ENCODE peak calls at places on chromosomes 13 and 19, in nine cellular contexts. B, X, E, A, H, P, O, R and I are unnamed samples.

GRCh38 chr19:51688665-51689571 is 4.2 kb upstream of the SPACA6 start:
- DNase-seq in B (peak), X (peak), E (peak), A (peak), H (peak), P (peak), O (peak), R (peak), I (peak)

GRCh38 chr19:17209126-17210036 is 5.8 kb upstream of the USE1 start:
- DNase-seq in B (no peak), X (peak), E (no peak), A (no peak), H (peak), P (no peak), O (no peak), R (peak), I (peak)

GRCh38 chr19:50500060-50500752 is 10.8 kb downstream of the JOSD2 start:
- DNase-seq in B (peak), X (no peak), E (no peak), A (peak), H (no peak), P (no peak), O (no peak), R (no peak), I (peak)

GRCh38 chr13:39217471-39217870 is 179.2 kb downstream of the NHLRC3 start:
- DNase-seq in B (no peak), X (no peak), E (no peak), A (no peak), H (no peak), P (no peak), O (no peak), R (no peak), I (no peak)

GRCh38 chr19:16025108-16026101 is 50.9 kb upstream of the TPM4 start:
- DNase-seq in B (no peak), X (peak), E (no peak), A (no peak), H (peak), P (peak), O (peak), R (no peak), I (peak)

GRCh38 chr19:51091126-51091525 is 8.4 kb upstream of the KLK14 start:
- DNase-seq in B (no peak), X (peak), E (no peak), A (no peak), H (no peak), P (no peak), O (no peak), R (no peak), I (no peak)

GRCh38 chr19:35545855-35546381 is 492 bp downstream of the TMEM147 start:
- DNase-seq in B (peak), X (peak), E (no peak), A (peak), H (peak), P (no peak), O (peak), R (peak), I (peak)

GRCh38 chr13:90293793-90294361 is 1053.6 kb upstream of the MIR17HG start:
- DNase-seq in B (no peak), X (no peak), E (no peak), A (no peak), H (no peak), P (no peak), O (no peak), R (no peak), I (no peak)

GRCh38 chr19:48629599-48630288 is 7.4 kb downstream of the DBP start:
- DNase-seq in B (peak), X (no peak), E (no peak), A (no peak), H (peak), P (no peak), O (no peak), R (peak), I (peak)

GRCh38 chr19:35106898-35107540 is 8.6 kb upstream of the FXYD3 start:
- DNase-seq in B (no peak), X (no peak), E (no peak), A (no peak), H (no peak), P (no peak), O (no peak), R (no peak), I (no peak)

GRCh38 chr13:66219493-66219892 is 1010.6 kb downstream of the PCDH9 start:
- DNase-seq in B (no peak), X (no peak), E (no peak), A (no peak), H (no peak), P (no peak), O (no peak), R (no peak), I (no peak)

GRCh38 chr13:91308299-91308698 is 39.2 kb upstream of the MIR17HG start:
- DNase-seq in B (no peak), X (no peak), E (no peak), A (no peak), H (no peak), P (no peak), O (no peak), R (no peak), I (no peak)

GRCh38 chr19:30388819-30389218 is 16.6 kb downstream of the ZNF536 start:
- DNase-seq in B (no peak), X (no peak), E (no peak), A (no peak), H (no peak), P (no peak), O (no peak), R (no peak), I (no peak)

GRCh38 chr19:5627395-5627904 is 4.6 kb downstream of the SAFB start:
- DNase-seq in B (no peak), X (peak), E (no peak), A (peak), H (peak), P (no peak), O (no peak), R (peak), I (no peak)

GRCh38 chr19:41409288-41409687 is 11.7 kb downstream of the BCKDHA start:
- DNase-seq in B (no peak), X (peak), E (no peak), A (peak), H (no peak), P (no peak), O (peak), R (no peak), I (peak)

GRCh38 chr19:33248954-33249613 is 23.4 kb upstream of the SLC7A10 start:
- DNase-seq in B (no peak), X (no peak), E (no peak), A (no peak), H (no peak), P (no peak), O (no peak), R (peak), I (peak)

GRCh38 chr19:51621178-51621577 is 9.0 kb downstream of the SIGLEC5 start:
- DNase-seq in B (no peak), X (no peak), E (no peak), A (no peak), H (no peak), P (no peak), O (no peak), R (no peak), I (no peak)

GRCh38 chr19:54439174-54439851 is 9.7 kb upstream of the LENG8 start:
- DNase-seq in B (no peak), X (peak), E (no peak), A (no peak), H (no peak), P (no peak), O (peak), R (no peak), I (peak)

GRCh38 chr19:5973376-5973775 is 4.6 kb downstream of the RANBP3 start:
- DNase-seq in B (no peak), X (no peak), E (no peak), A (no peak), H (no peak), P (no peak), O (no peak), R (no peak), I (no peak)

GRCh38 chr19:6822311-6822670 is 49.8 kb downstream of the VAV1 start:
- DNase-seq in B (no peak), X (no peak), E (no peak), A (no peak), H (no peak), P (no peak), O (no peak), R (no peak), I (no peak)

GRCh38 chr13:27482996-27483395 is 32.6 kb upstream of the MTIF3 start:
- DNase-seq in B (no peak), X (no peak), E (no peak), A (no peak), H (peak), P (no peak), O (no peak), R (no peak), I (no peak)

GRCh38 chr13:93635687-93636086 is 409.1 kb downstream of the GPC6 start:
- DNase-seq in B (no peak), X (peak), E (no peak), A (no peak), H (no peak), P (no peak), O (no peak), R (no peak), I (no peak)

GRCh38 chr19:31639306-31639705 is 290.1 kb upstream of the TSHZ3 start:
- DNase-seq in B (no peak), X (no peak), E (no peak), A (no peak), H (no peak), P (no peak), O (peak), R (no peak), I (no peak)

GRCh38 chr13:50788551-50788950 is 54.9 kb downstream of the DLEU7 start:
- DNase-seq in B (no peak), X (peak), E (no peak), A (no peak), H (no peak), P (no peak), O (peak), R (no peak), I (no peak)

GRCh38 chr19:46713781-46714522 is 3.0 kb downstream of the PRKD2 start:
- DNase-seq in B (peak), X (peak), E (peak), A (peak), H (peak), P (no peak), O (peak), R (peak), I (peak)

GRCh38 chr19:50565984-50566903 is 2.0 kb downstream of the LRRC4B start:
- DNase-seq in B (no peak), X (no peak), E (no peak), A (no peak), H (no peak), P (no peak), O (no peak), R (no peak), I (no peak)

GRCh38 chr19:47100290-47100689 is 13.3 kb downstream of the ZC3H4 start:
- DNase-seq in B (no peak), X (no peak), E (no peak), A (no peak), H (no peak), P (no peak), O (no peak), R (peak), I (no peak)

GRCh38 chr19:31334101-31334848 is 15.0 kb downstream of the TSHZ3 start:
- DNase-seq in B (no peak), X (peak), E (no peak), A (no peak), H (no peak), P (no peak), O (peak), R (no peak), I (no peak)

GRCh38 chr13:44148159-44148929 is 225.3 kb upstream of the SERP2 start:
- DNase-seq in B (no peak), X (peak), E (no peak), A (no peak), H (no peak), P (no peak), O (peak), R (no peak), I (no peak)

GRCh38 chr13:41780736-41781708 is 179.9 kb downstream of the VWA8 start:
- DNase-seq in B (no peak), X (peak), E (no peak), A (peak), H (no peak), P (peak), O (peak), R (no peak), I (no peak)

GRCh38 chr19:45824041-45824471 is 8.9 kb upstream of the RSPH6A start:
- DNase-seq in B (no peak), X (peak), E (no peak), A (no peak), H (no peak), P (no peak), O (peak), R (peak), I (no peak)

GRCh38 chr13:43983373-43983772 is 103.7 kb downstream of the LACC1 start:
- DNase-seq in B (no peak), X (no peak), E (no peak), A (no peak), H (no peak), P (no peak), O (no peak), R (no peak), I (no peak)

GRCh38 chr13:74290324-74290773 is 156.1 kb upstream of the KLF12 start:
- DNase-seq in B (peak), X (peak), E (no peak), A (peak), H (peak), P (peak), O (peak), R (no peak), I (peak)

GRCh38 chr13:25375727-25376358 is 4.1 kb downstream of the ATP8A2 start:
- DNase-seq in B (no peak), X (peak), E (no peak), A (peak), H (peak), P (peak), O (peak), R (no peak), I (peak)

GRCh38 chr19:49142866-49143335 is 12.3 kb downstream of the HRC start:
- DNase-seq in B (peak), X (peak), E (peak), A (peak), H (peak), P (peak), O (peak), R (peak), I (peak)

GRCh38 chr13:106471957-106472543 is 63.4 kb downstream of the EFNB2 start:
- DNase-seq in B (peak), X (peak), E (peak), A (peak), H (peak), P (peak), O (peak), R (peak), I (peak)
- H3K4me3 ChIP-seq in B (no peak), X (no peak), E (peak), A (peak), H (peak), P (peak), O (no peak), R (no peak), I (peak)

GRCh38 chr19:10653732-10654609 is at the start of gene ILF3:
- DNase-seq in B (peak), X (peak), E (peak), A (peak), H (peak), P (peak), O (peak), R (peak), I (peak)
- TF ChIP-seq CTCF in B (no peak), X (no peak), E (no peak), A (no peak), H (no peak), P (no peak), O (no peak), R (no peak), I (no peak)

GRCh38 chr19:18225702-18226468 is at the start of gene PDE4C:
- DNase-seq in B (peak), X (peak), E (no peak), A (peak), H (no peak), P (no peak), O (no peak), R (no peak), I (no peak)

GRCh38 chr19:18224525-18225354 is 1.5 kb downstream of the PDE4C start:
- DNase-seq in B (peak), X (peak), E (peak), A (peak), H (peak), P (peak), O (peak), R (peak), I (peak)

GRCh38 chr19:18223860-18224524 is 2.2 kb downstream of the PDE4C start:
- DNase-seq in B (peak), X (no peak), E (no peak), A (peak), H (peak), P (no peak), O (no peak), R (peak), I (peak)

GRCh38 chr19:18226956-18227780 is 930 bp upstream of the PDE4C start:
- DNase-seq in B (no peak), X (no peak), E (no peak), A (no peak), H (no peak), P (no peak), O (no peak), R (no peak), I (no peak)

GRCh38 chr19:18225355-18225701 is 910 bp downstream of the PDE4C start:
- DNase-seq in B (no peak), X (no peak), E (no peak), A (no peak), H (no peak), P (no peak), O (no peak), R (no peak), I (no peak)
- H3K4me3 ChIP-seq in B (no peak), X (no peak), E (no peak), A (peak), H (peak), P (no peak), O (no peak), R (no peak), I (peak)

DNA sequence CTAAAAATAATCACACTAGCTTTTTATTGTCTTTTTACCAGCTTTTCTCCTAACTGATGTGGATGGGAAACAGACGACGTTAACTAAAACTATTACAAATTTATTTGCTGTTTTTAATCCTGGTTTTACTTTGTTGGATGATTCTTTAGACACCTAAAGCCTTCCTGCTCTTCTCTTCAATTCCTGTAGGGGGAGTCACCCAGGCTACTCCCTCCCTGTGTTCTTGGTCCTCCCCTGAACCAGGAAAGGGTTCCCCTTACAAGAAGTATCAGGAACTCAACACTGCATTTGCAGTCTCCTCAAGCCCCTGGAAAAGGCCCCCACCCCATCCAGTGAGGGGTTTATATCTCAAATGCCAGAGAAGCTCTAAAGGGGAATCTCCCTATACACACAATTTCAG is 206.1 kb downstream of the SUCLA2 start:
- DNase-seq in B (no peak), X (peak), E (no peak), A (no peak), H (no peak), P (no peak), O (peak), R (no peak), I (peak)
- TF ChIP-seq CTCF in B (no peak), X (peak), E (no peak), A (no peak), H (no peak), P (peak), O (peak), R (no peak), I (peak)

GRCh38 chr19:1728816-1729567 is 24.3 kb upstream of the ONECUT3 start:
- DNase-seq in B (no peak), X (no peak), E (no peak), A (no peak), H (no peak), P (no peak), O (no peak), R (no peak), I (no peak)

GRCh38 chr19:1720237-1720636 is 33.1 kb upstream of the ONECUT3 start:
- DNase-seq in B (no peak), X (no peak), E (no peak), A (no peak), H (no peak), P (no peak), O (no peak), R (no peak), I (no peak)

GRCh38 chr19:1730157-1730556 is 23.1 kb upstream of the ONECUT3 start:
- DNase-seq in B (no peak), X (no peak), E (no peak), A (no peak), H (no peak), P (no peak), O (no peak), R (no peak), I (no peak)

GRCh38 chr19:1729568-1729925 is 23.8 kb upstream of the ONECUT3 start:
- DNase-seq in B (no peak), X (no peak), E (no peak), A (no peak), H (no peak), P (no peak), O (no peak), R (no peak), I (no peak)

GRCh38 chr19:1725100-1726064 is 27.9 kb upstream of the ONECUT3 start:
- DNase-seq in B (no peak), X (peak), E (no peak), A (no peak), H (peak), P (no peak), O (peak), R (peak), I (peak)
- H3K4me3 ChIP-seq in B (no peak), X (peak), E (peak), A (peak), H (peak), P (peak), O (peak), R (no peak), I (peak)

DNA sequence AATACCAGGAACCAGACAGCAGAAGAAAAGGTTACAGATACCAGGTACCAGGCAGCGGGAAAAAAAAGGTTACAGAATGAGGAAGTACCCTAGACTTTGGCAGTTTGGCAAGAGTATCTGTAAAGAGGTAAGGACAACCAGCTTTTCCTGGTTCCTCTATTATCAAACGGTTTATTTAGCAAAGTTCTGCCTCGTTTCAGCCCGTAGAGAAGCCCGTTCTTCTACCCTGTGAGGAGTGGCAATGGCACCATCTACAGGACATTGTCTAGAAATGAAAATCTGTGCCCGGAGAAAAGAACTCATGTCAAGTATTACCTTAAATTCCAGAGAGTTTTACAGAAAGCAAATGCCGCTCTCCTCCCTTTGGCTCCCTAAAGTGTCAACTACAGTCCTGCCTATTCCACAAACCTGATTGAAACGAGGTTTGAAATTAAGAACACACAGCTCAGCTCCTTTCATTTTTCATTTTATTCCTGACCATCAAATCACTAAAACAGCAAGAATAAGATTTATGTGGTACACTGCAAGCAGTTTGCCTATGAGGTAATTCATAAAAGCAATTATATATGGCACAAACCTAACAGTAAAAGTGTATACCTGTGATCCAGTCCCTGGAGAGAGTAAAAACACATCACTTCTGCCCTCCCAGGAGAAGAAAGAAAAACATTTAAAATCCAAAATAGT is 226.3 kb downstream of the SLC7A1 start:
- DNase-seq in B (no peak), X (peak), E (no peak), A (no peak), H (no peak), P (no peak), O (peak), R (no peak), I (no peak)
- TF ChIP-seq CTCF in B (peak), X (peak), E (peak), A (peak), H (peak), P (peak), O (peak), R (no peak), I (peak)

GRCh38 chr13:89163081-89163480 is 1491.9 kb downstream of the SLITRK5 start:
- DNase-seq in B (no peak), X (no peak), E (no peak), A (no peak), H (no peak), P (no peak), O (no peak), R (no peak), I (no peak)
- H3K4me3 ChIP-seq in B (no peak), X (no peak), E (no peak), A (no peak), H (no peak), P (no peak), O (no peak), R (no peak), I (no peak)

GRCh38 chr19:14318873-14319272 is 62.4 kb upstream of the ADGRE5 start:
- DNase-seq in B (no peak), X (no peak), E (no peak), A (no peak), H (peak), P (no peak), O (no peak), R (peak), I (peak)
- TF ChIP-seq CTCF in B (no peak), X (peak), E (no peak), A (peak), H (no peak), P (peak), O (no peak), R (no peak), I (no peak)